ENCODE peak calls at places on chromosomes 2 and 18, in four cellular contexts. S is left ventricle myocardium inferior, P is RWPE1, W is OCI-LY7. K is an unnamed sample.

GRCh38 chr2:100865819-100866462 is 46.0 kb downstream of the NPAS2 start:
- DNase-seq in S (no peak), P (no peak), W (no peak), K (no peak)

GRCh38 chr18:12336251-12336650 is 28.2 kb downstream of the TUBB6 start:
- DNase-seq in S (no peak), P (no peak), W (no peak), K (no peak)

GRCh38 chr18:35387367-35387685 is 10.2 kb upstream of the ZNF396 start:
- DNase-seq in S (no peak), P (no peak), W (no peak), K (no peak)

GRCh38 chr2:197028230-197028629 is 101.7 kb upstream of the PGAP1 start:
- DNase-seq in S (no peak), P (peak; percentile 8), W (no peak), K (no peak)

GRCh38 chr2:6957031-6957714 is 40.0 kb downstream of the RNF144A start:
- DNase-seq in S (no peak), P (no peak), W (no peak), K (no peak)

GRCh38 chr18:58529714-58530354 is 99.1 kb downstream of the ALPK2 start:
- DNase-seq in S (peak; percentile 49), P (peak; percentile 34), W (peak; percentile 61), K (peak; percentile 57)

GRCh38 chr2:28322051-28322450 is 70.6 kb upstream of the FOSL2 start:
- DNase-seq in S (no peak), P (no peak), W (no peak), K (no peak)

GRCh38 chr2:173414823-173415322 is 60.2 kb downstream of the CDCA7 start:
- DNase-seq in S (no peak), P (peak; percentile 57), W (no peak), K (no peak)

GRCh38 chr2:60843006-60843405 is 38.4 kb upstream of the REL start:
- DNase-seq in S (no peak), P (no peak), W (peak; percentile 80), K (no peak)

GRCh38 chr2:191012845-191013616 is 940 bp downstream of the STAT1 start:
- DNase-seq in S (no peak), P (no peak), W (no peak), K (no peak)

GRCh38 chr2:74017181-74017580 is 32.5 kb downstream of the TET3 start:
- DNase-seq in S (no peak), P (no peak), W (no peak), K (no peak)

GRCh38 chr2:113278812-113279139 is at the start of gene PAX8:
- DNase-seq in S (no peak), P (no peak), W (no peak), K (no peak)

GRCh38 chr2:144801766-144802165 is 281.8 kb upstream of the ZEB2 start:
- DNase-seq in S (no peak), P (peak; percentile 29), W (no peak), K (no peak)

GRCh38 chr2:10911291-10912075 is at the start of gene KCNF1:
- DNase-seq in S (no peak), P (peak; percentile 55), W (no peak), K (no peak)

GRCh38 chr2:22329097-22329716 is 1055.8 kb upstream of the KLHL29 start:
- DNase-seq in S (peak; percentile 17), P (no peak), W (no peak), K (no peak)

GRCh38 chr2:120638450-120638849 is 97.2 kb upstream of the GLI2 start:
- DNase-seq in S (no peak), P (no peak), W (no peak), K (no peak)

GRCh38 chr2:126886201-126886905 is 12.3 kb upstream of the TEX51 start:
- DNase-seq in S (peak; percentile 56), P (peak; percentile 53), W (peak; percentile 38), K (peak; percentile 67)

DNA sequence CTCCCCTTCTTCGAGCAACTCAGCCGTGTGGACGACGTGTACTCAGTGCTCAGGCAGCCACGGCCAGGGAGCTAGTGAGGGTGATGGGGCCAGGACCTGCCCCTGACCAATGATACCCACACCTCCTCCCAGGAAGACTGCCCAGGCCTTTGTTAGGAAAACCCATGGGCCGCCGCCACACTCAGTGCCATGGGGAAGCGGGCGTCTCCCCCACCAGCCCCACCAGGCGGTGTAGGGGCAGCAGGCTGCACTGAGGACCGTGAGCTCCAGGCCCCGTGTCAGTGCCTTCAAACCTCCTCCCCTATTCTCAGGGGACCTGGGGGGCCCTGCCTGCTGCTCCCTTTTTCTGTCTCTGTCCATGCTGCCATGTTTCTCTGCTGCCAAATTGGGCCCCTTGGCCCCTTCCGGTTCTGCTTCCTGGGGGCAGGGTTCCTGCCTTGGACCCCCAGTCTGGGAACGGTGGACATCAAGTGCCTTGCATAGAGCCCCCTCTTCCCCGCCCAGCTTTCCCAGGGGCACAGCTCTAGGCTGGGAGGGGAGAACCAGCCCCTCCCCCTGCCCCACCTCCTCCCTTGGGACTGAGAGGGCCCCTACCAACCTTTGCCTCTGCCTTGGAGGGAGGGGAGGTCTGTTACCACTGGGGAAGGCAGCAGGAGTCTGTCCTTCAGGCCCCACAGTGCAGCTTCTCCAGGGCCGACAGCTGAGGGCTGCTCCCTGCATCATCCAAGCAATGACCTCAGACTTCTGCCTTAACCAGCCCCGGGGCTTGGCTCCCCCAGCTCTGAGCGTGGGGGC is 4.9 kb downstream of the CTDSP1 start:
- DNase-seq in S (no peak), P (no peak), W (peak; percentile 48), K (no peak)
- H3K27ac ChIP-seq in S (peak overlapping the region; percentile 95), P (peak overlapping the region; percentile 99), W (peak overlapping the region; percentile 81), K (no peak overlapping the region)

GRCh38 chr2:65813772-65814171 is 381.4 kb upstream of the SPRED2 start:
- DNase-seq in S (no peak), P (no peak), W (no peak), K (no peak)
- H3K27ac ChIP-seq in S (no peak overlapping the region), P (no peak overlapping the region), W (no peak overlapping the region), K (no peak overlapping the region)

DNA sequence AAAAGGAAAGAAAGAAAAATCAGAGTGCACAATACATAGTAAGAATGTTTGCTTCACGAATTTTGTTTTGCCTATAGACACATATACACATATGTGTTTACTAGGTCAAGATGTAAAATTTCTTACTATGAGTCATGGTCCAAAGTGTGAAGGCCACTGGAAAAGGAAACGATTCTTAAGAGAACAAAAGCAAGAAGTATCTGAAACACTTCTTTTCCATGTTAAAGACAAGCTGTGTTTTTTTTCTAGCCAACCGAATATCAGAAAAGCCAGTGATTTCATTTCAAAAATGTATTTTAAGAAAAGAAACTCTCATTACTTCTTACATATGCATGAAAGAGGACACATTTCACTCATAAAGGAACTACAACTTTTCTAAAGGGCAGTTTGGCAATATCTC is 24.9 kb downstream of the PECR start:
- DNase-seq in S (no peak), P (no peak), W (no peak), K (no peak)
- H3K27ac ChIP-seq in S (no peak overlapping the region), P (no peak overlapping the region), W (no peak overlapping the region), K (no peak overlapping the region)

DNA sequence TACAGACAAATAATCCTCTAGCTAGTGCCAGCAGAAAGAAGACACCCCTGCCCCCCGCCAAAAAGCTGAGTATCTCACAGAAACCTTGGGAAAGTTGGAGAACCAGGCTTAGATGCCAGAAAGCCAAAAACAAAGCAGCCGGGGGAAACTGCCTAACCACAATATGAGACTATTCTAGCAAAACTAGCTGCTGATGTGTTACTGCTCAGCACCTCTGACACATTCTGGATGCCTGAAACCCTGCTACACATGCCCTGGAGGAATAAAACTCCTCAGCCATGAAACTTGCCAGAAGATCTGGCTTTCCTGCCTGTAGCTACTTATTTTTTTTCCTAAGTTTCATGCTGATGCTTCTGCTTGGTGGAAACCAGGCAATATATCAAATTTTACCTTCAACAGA is 122.7 kb upstream of the GCFC2 start:
- DNase-seq in S (no peak), P (no peak), W (no peak), K (no peak)
- H3K27ac ChIP-seq in S (no peak overlapping the region), P (no peak overlapping the region), W (no peak overlapping the region), K (no peak overlapping the region)

K was measured in aorta.